ENCODE peak calls at places on chromosome 2, in seven cellular contexts. G is H1, F is WTC11, N is HCT116, X is HepG2, V is K562, L is GM12878. I is an unnamed sample.

GRCh38 chr2:9813312-9814128 is 29.8 kb upstream of the TAF1B start:
- DNase-seq in G (peak), F (peak), N (no peak), X (peak), V (peak), L (no peak), I (peak)

GRCh38 chr2:234954551-234954992 is 2.8 kb downstream of the SH3BP4 start:
- DNase-seq in G (no peak), F (peak), N (no peak), X (no peak), V (no peak), L (no peak), I (no peak)

GRCh38 chr2:132424526-132425121 is 8.0 kb downstream of the GPR39 start:
- DNase-seq in G (no peak), F (no peak), N (no peak), X (peak), V (no peak), L (no peak), I (no peak)

GRCh38 chr2:46098606-46099005 is 198.6 kb upstream of the EPAS1 start:
- DNase-seq in G (no peak), F (no peak), N (no peak), X (peak), V (no peak), L (no peak), I (no peak)

GRCh38 chr2:88602022-88602421 is 25.2 kb downstream of the EIF2AK3 start:
- DNase-seq in G (no peak), F (no peak), N (no peak), X (no peak), V (no peak), L (no peak), I (no peak)

GRCh38 chr2:8073928-8074327 is 607.9 kb upstream of the ID2 start:
- DNase-seq in G (no peak), F (no peak), N (no peak), X (no peak), V (no peak), L (no peak), I (no peak)

GRCh38 chr2:223199531-223200506 is 147.8 kb downstream of the KCNE4 start:
- DNase-seq in G (no peak), F (no peak), N (no peak), X (no peak), V (no peak), L (no peak), I (no peak)

GRCh38 chr2:117621330-117621729 is 193.2 kb upstream of the DDX18 start:
- DNase-seq in G (no peak), F (no peak), N (no peak), X (no peak), V (no peak), L (no peak), I (no peak)

GRCh38 chr2:239647037-239647436 is 246.2 kb upstream of the HDAC4 start:
- DNase-seq in G (no peak), F (no peak), N (no peak), X (no peak), V (no peak), L (no peak), I (no peak)

GRCh38 chr2:215022418-215022817 is 116.0 kb downstream of the ABCA12 start:
- DNase-seq in G (no peak), F (no peak), N (no peak), X (no peak), V (no peak), L (no peak), I (no peak)

GRCh38 chr2:122523143-122523542 is 767.7 kb downstream of the TSN start:
- DNase-seq in G (no peak), F (peak), N (no peak), X (no peak), V (no peak), L (no peak), I (no peak)

GRCh38 chr2:85744771-85745601 is 8.8 kb upstream of the ATOH8 start:
- DNase-seq in G (no peak), F (no peak), N (no peak), X (no peak), V (no peak), L (no peak), I (no peak)

GRCh38 chr2:157261199-157261782 is 3.8 kb downstream of the GALNT5 start:
- DNase-seq in G (no peak), F (no peak), N (peak), X (no peak), V (peak), L (no peak), I (peak)

GRCh38 chr2:71332413-71332866 is 858 bp downstream of the ZNF638 start:
- DNase-seq in G (no peak), F (no peak), N (no peak), X (no peak), V (no peak), L (no peak), I (no peak)

GRCh38 chr2:68829764-68830163 is 41.4 kb downstream of the BMP10 start:
- DNase-seq in G (no peak), F (no peak), N (no peak), X (no peak), V (no peak), L (no peak), I (no peak)

GRCh38 chr2:86584164-86584913 is 21.1 kb upstream of the CHMP3 start:
- DNase-seq in G (no peak), F (no peak), N (no peak), X (no peak), V (no peak), L (no peak), I (no peak)

GRCh38 chr2:152037711-152038110 is 61.1 kb downstream of the CACNB4 start:
- DNase-seq in G (no peak), F (no peak), N (no peak), X (no peak), V (no peak), L (no peak), I (no peak)

GRCh38 chr2:33442528-33443069 is 33.9 kb upstream of the RASGRP3 start:
- DNase-seq in G (no peak), F (no peak), N (no peak), X (no peak), V (no peak), L (no peak), I (no peak)

GRCh38 chr2:173657996-173658717 is 303.5 kb downstream of the CDCA7 start:
- DNase-seq in G (no peak), F (no peak), N (peak), X (peak), V (no peak), L (no peak), I (no peak)

GRCh38 chr2:158575051-158575635 is 118.4 kb downstream of the PKP4 start:
- DNase-seq in G (no peak), F (no peak), N (no peak), X (no peak), V (no peak), L (no peak), I (no peak)

GRCh38 chr2:20164061-20164733 is 60.7 kb downstream of the SDC1 start:
- DNase-seq in G (no peak), F (no peak), N (no peak), X (no peak), V (no peak), L (no peak), I (no peak)

GRCh38 chr2:81589406-81589805 is 1284.9 kb upstream of the LRRTM1 start:
- DNase-seq in G (no peak), F (no peak), N (no peak), X (no peak), V (no peak), L (no peak), I (no peak)

DNA sequence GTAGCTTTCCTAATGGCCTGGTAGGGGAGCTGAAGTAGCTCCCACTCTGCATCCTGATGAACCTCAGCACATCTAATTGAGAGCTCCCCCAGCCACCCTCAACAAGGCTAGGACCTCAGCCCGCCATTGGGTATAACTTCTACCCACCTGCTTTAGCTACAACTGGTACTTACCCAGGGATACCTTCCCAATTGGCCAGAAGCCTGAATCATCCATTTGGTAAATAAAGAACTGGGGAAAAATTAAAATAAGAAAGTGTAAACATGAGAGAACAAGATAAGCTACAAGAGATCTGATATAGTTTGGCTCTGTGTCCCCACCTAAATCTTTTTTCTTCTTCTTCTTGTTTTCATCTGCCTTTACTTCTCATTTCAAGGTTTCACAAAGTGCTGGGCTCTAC is 372.0 kb downstream of the CMPK2 start:
- DNase-seq in G (no peak), F (no peak), N (no peak), X (no peak), V (no peak), L (no peak), I (no peak)
- TF ChIP-seq SP1 in G (no peak), F (no peak), N (no peak), X (no peak), V (no peak), L (no peak), I (no peak)

GRCh38 chr2:36463365-36463764 is 107.8 kb downstream of the CRIM1 start:
- DNase-seq in G (no peak), F (no peak), N (no peak), X (no peak), V (no peak), L (no peak), I (no peak)

GRCh38 chr2:36466135-36466534 is 110.6 kb downstream of the CRIM1 start:
- DNase-seq in G (no peak), F (no peak), N (no peak), X (no peak), V (no peak), L (no peak), I (no peak)

GRCh38 chr2:36462311-36462710 is 106.7 kb downstream of the CRIM1 start:
- DNase-seq in G (no peak), F (no peak), N (no peak), X (no peak), V (no peak), L (no peak), I (no peak)

GRCh38 chr2:36461039-36461681 is 105.6 kb downstream of the CRIM1 start:
- DNase-seq in G (no peak), F (no peak), N (peak), X (peak), V (no peak), L (peak), I (no peak)

GRCh38 chr2:36464006-36464721 is 108.6 kb downstream of the CRIM1 start:
- DNase-seq in G (no peak), F (no peak), N (no peak), X (no peak), V (no peak), L (no peak), I (no peak)
- TF ChIP-seq SP1 in G (no peak), F (no peak), N (no peak), X (no peak), V (no peak), L (no peak), I (no peak)

GRCh38 chr2:188598551-188598950 is 306.9 kb downstream of the GULP1 start:
- DNase-seq in G (no peak), F (no peak), N (no peak), X (peak), V (no peak), L (no peak), I (no peak)
- TF ChIP-seq SP1 in G (no peak), F (no peak), N (no peak), X (no peak), V (no peak), L (no peak), I (no peak)

GRCh38 chr2:64651590-64651989 is 2.1 kb downstream of the SERTAD2 start:
- DNase-seq in G (no peak), F (no peak), N (no peak), X (no peak), V (no peak), L (no peak), I (no peak)

GRCh38 chr2:64650257-64650656 is 3.5 kb downstream of the SERTAD2 start:
- DNase-seq in G (no peak), F (no peak), N (no peak), X (no peak), V (no peak), L (no peak), I (no peak)

GRCh38 chr2:64649013-64649484 is 4.7 kb downstream of the SERTAD2 start:
- DNase-seq in G (no peak), F (no peak), N (no peak), X (peak), V (peak), L (no peak), I (no peak)

GRCh38 chr2:64650722-64651338 is 2.9 kb downstream of the SERTAD2 start:
- DNase-seq in G (no peak), F (no peak), N (no peak), X (peak), V (no peak), L (no peak), I (no peak)

DNA sequence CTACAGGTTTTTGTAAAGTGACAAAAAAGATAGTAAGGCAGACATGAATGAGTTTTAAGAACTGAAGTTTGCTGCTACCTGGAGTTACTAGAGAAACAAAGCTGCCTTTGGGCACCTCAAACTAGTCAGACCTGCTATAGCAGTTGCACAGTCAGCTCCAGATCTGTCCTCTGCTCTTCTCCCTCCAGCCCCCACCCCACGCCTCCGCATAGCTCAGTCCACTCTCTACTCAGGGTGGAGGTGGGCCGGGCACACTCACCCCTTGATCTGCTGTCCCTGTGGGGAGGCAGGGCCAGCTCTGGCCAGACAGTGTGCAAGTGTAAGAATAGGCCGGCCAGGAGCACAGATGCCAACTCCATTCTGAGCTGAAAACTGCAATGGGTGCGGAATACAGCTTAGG is 4.1 kb downstream of the SERTAD2 start:
- DNase-seq in G (no peak), F (no peak), N (no peak), X (peak), V (no peak), L (no peak), I (no peak)
- TF ChIP-seq SP1 in G (no peak), F (no peak), N (peak), X (no peak), V (no peak), L (no peak), I (no peak)

DNA sequence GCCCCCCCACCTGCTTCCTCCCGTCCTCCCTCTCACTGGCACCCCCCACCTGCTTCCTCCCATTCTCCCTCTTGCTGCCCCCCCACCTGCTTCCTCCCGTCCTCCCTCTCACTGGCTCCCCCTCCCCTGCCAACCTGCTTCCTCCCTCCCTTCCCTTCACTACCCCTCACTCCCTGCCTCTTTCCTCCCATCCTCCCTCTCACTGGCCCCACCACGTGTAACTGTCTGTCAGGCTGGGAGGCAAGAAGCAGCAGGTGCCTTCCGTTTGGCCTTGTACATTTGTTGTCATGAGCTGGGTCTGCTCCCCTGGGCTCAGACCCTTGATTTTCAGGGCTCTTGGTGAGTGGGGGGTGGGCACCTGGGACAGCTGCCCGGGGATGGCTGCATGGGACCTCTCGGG is 19.1 kb downstream of the RTP5 start:
- DNase-seq in G (no peak), F (no peak), N (no peak), X (no peak), V (no peak), L (no peak), I (no peak)
- TF ChIP-seq SP1 in G (no peak), F (no peak), N (no peak), X (no peak), V (no peak), L (no peak), I (no peak)

DNA sequence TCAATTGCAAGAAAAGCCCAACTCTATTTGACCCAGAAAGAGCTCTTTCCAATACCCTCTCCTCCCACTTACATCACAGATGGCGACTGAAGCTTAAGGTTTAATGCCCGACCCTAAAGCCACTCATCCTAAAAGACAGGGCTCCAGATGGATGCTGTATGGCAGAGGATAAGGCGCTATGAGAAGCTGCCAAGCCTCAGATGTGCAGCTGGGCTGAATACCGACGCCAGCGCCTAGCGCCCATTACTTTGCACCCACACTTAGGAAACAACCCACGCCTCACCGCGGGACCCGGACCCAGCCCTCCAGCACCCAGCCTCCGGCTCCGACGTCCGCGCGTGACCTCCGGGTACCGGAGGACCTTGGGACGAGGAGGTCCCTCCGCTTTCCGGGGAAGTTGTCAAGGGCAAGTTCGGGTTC is 338 bp downstream of the TRAK2 start:
- DNase-seq in G (no peak), F (no peak), N (no peak), X (no peak), V (no peak), L (no peak), I (no peak)
- TF ChIP-seq SP1 in G (no peak), F (no peak), N (no peak), X (no peak), V (no peak), L (no peak), I (no peak)

GRCh38 chr2:65331361-65331760 is 101.0 kb downstream of the SPRED2 start:
- DNase-seq in G (no peak), F (no peak), N (no peak), X (no peak), V (no peak), L (no peak), I (no peak)
- TF ChIP-seq SP1 in G (no peak), F (no peak), N (no peak), X (no peak), V (no peak), L (no peak), I (no peak)

GRCh38 chr2:3466482-3466863 is 52.9 kb downstream of the ADI1 start:
- DNase-seq in G (no peak), F (no peak), N (no peak), X (no peak), V (no peak), L (no peak), I (no peak)

GRCh38 chr2:3466966-3467365 is 52.4 kb downstream of the ADI1 start:
- DNase-seq in G (no peak), F (no peak), N (no peak), X (no peak), V (no peak), L (no peak), I (no peak)

GRCh38 chr2:3465328-3465727 is 54.0 kb downstream of the ADI1 start:
- DNase-seq in G (no peak), F (no peak), N (no peak), X (no peak), V (no peak), L (no peak), I (no peak)

GRCh38 chr2:3464401-3465005 is 54.8 kb downstream of the ADI1 start:
- DNase-seq in G (no peak), F (no peak), N (no peak), X (no peak), V (no peak), L (no peak), I (no peak)

DNA sequence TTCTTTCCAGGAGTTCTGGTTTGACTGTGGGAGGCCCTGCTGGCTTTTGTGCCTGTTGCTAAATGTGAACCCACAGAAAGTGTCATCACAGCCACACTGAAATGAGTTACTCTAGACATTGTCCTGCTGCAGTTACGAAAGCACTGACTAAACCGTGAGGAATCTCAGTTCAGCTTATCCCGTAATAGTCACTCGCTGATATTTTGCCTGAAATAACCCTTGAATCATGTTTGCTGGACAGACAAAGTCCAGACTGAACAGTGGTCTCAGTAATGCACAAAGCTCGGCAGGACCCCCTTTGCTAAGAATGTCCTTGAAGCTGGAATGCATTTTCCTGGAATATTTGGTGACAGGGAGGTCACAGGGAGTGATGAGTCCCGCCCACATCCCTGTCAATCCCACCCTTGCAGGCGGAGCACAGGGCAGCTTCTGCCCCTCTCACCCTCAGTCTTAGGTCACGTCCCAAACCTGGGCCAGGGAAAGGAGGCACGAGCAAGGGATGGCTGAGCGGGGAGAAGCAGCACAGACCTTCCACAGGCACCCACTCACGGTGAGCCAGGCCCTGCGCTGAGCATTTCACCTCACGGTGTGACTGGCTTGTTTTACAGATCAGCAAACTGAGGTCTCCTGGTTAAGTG is 53.4 kb downstream of the ADI1 start:
- DNase-seq in G (no peak), F (no peak), N (no peak), X (peak), V (no peak), L (no peak), I (no peak)
- TF ChIP-seq SP1 in G (no peak), F (no peak), N (no peak), X (peak), V (no peak), L (no peak), I (no peak)

GRCh38 chr2:238053195-238053776 is 7.5 kb upstream of the SCLY start:
- DNase-seq in G (no peak), F (no peak), N (no peak), X (no peak), V (no peak), L (no peak), I (no peak)
- TF ChIP-seq SP1 in G (no peak), F (no peak), N (no peak), X (no peak), V (no peak), L (no peak), I (no peak)

GRCh38 chr2:3654031-3654430 is 4.0 kb upstream of the ALLC start:
- DNase-seq in G (no peak), F (no peak), N (no peak), X (no peak), V (no peak), L (no peak), I (no peak)
- TF ChIP-seq SP1 in G (no peak), F (no peak), N (no peak), X (no peak), V (no peak), L (no peak), I (no peak)

I was measured in HEK293T.